ENCODE peak calls at places on chromosomes 5 and 9, in four cellular contexts. W is CD4-positive, alpha-beta T cell; Q is sigmoid colon; D is endothelial cell. T is an unnamed sample.

GRCh38 chr9:5628183-5628529 is 751 bp upstream of the RIC1 start:
- DNase-seq in W (no peak), Q (no peak), D (no peak), T (no peak)

GRCh38 chr5:4572297-4572696 is 567.8 kb upstream of the ADAMTS16 start:
- DNase-seq in W (no peak), Q (no peak), D (no peak), T (no peak)

GRCh38 chr5:78527054-78527884 is 121.3 kb downstream of the LHFPL2 start:
- DNase-seq in W (no peak), Q (peak), D (peak), T (no peak)

GRCh38 chr9:34334337-34334824 is 5.0 kb downstream of the NUDT2 start:
- DNase-seq in W (no peak), Q (no peak), D (no peak), T (no peak)

GRCh38 chr9:87787735-87788134 is 61.8 kb downstream of the CTSL start:
- DNase-seq in W (no peak), Q (no peak), D (no peak), T (no peak)

GRCh38 chr5:61586096-61587084 is 254.3 kb downstream of the ZSWIM6 start:
- DNase-seq in W (no peak), Q (no peak), D (no peak), T (no peak)

GRCh38 chr5:165108809-165109208 is 1603.4 kb downstream of the MAT2B start:
- DNase-seq in W (no peak), Q (no peak), D (no peak), T (no peak)

GRCh38 chr9:110048976-110049698 is 158.8 kb downstream of the C9orf152 start:
- DNase-seq in W (no peak), Q (no peak), D (peak), T (no peak)

GRCh38 chr9:33232866-33233265 is 7.1 kb upstream of the SPINK4 start:
- DNase-seq in W (no peak), Q (no peak), D (no peak), T (no peak)

GRCh38 chr9:95507456-95508241 is 9.1 kb downstream of the PTCH1 start:
- DNase-seq in W (no peak), Q (peak), D (peak), T (peak)

GRCh38 chr5:170570492-170570891 is 66.7 kb downstream of the KCNIP1 start:
- DNase-seq in W (no peak), Q (no peak), D (no peak), T (no peak)

GRCh38 chr5:140114341-140115185 is 654 bp downstream of the PURA start:
- DNase-seq in W (peak), Q (peak), D (peak), T (peak)

GRCh38 chr5:96816430-96816939 is 8.7 kb upstream of the ERAP1 start:
- DNase-seq in W (peak), Q (no peak), D (no peak), T (peak)

GRCh38 chr9:23702311-23702922 is 123.6 kb downstream of the ELAVL2 start:
- DNase-seq in W (no peak), Q (no peak), D (no peak), T (no peak)

GRCh38 chr9:99472240-99472915 is 250.3 kb downstream of the SEC61B start:
- DNase-seq in W (no peak), Q (no peak), D (no peak), T (no peak)

GRCh38 chr5:178312900-178313299 is 80.3 kb upstream of the PHYKPL start:
- DNase-seq in W (no peak), Q (peak), D (no peak), T (no peak)

GRCh38 chr9:34254966-34255825 is 73.9 kb downstream of the KIF24 start:
- DNase-seq in W (no peak), Q (peak), D (no peak), T (no peak)

GRCh38 chr5:53358794-53359193 is 121.6 kb upstream of the FST start:
- DNase-seq in W (no peak), Q (no peak), D (no peak), T (no peak)

GRCh38 chr9:21434202-21435014 is 5.8 kb upstream of the IFNA1 start:
- DNase-seq in W (peak), Q (no peak), D (peak), T (no peak)

T was measured in T-cell.